ENCODE peak calls at places on chromosomes 11 and 22, in seven cellular contexts. G is RCC 7860, Q is left colon, N is GM13977, Z is pancreas, T is anterior cingulate cortex, J is nucleus accumbens. W is an unnamed sample.

GRCh38 chr22:29149841-29150555 is 55.7 kb upstream of the EMID1 start:
- DNase-seq in Z (no peak), T (peak), G (no peak), Q (no peak), N (no peak), J (no peak), W (no peak)

GRCh38 chr11:116791002-116791812 is 472 bp downstream of the APOA5 start:
- DNase-seq in Z (peak), Q (peak), T (peak), J (peak), G (no peak), N (peak), W (peak)

GRCh38 chr11:45179686-45180085 is 33.2 kb downstream of the PRDM11 start:
- DNase-seq in Q (no peak), J (no peak), N (no peak), Z (peak), G (no peak), T (no peak), W (no peak)

GRCh38 chr11:115504279-115505158 is at the start of gene CADM1:
- DNase-seq in Q (peak), N (peak), Z (peak), T (peak), G (peak), J (peak), W (peak)

GRCh38 chr11:72752088-72752914 is at the start of gene ARAP1:
- DNase-seq in Q (peak), J (no peak), T (peak), G (peak), Z (peak), N (peak), W (peak)

GRCh38 chr11:45322891-45323597 is 36.9 kb upstream of the SYT13 start:
- DNase-seq in G (no peak), J (no peak), Z (no peak), T (no peak), N (no peak), Q (no peak), W (no peak)

GRCh38 chr11:9066432-9066925 is 24.9 kb downstream of the SCUBE2 start:
- DNase-seq in G (no peak), Z (peak), N (no peak), Q (no peak), J (no peak), T (no peak), W (peak)

GRCh38 chr11:8248786-8249185 is 14.9 kb downstream of the LMO1 start:
- DNase-seq in N (no peak), G (no peak), T (no peak), J (no peak), Q (no peak), Z (no peak), W (no peak)

GRCh38 chr11:111845256-111846028 is 25.9 kb downstream of the ALG9 start:
- DNase-seq in J (peak), G (no peak), T (no peak), Z (no peak), Q (no peak), N (no peak), W (no peak)

GRCh38 chr22:37162221-37163095 is 12.7 kb upstream of the IL2RB start:
- DNase-seq in N (peak), Q (no peak), T (no peak), Z (no peak), J (no peak), G (no peak), W (no peak)

GRCh38 chr22:39622881-39623367 is 52.4 kb downstream of the CACNA1I start:
- DNase-seq in Q (peak), T (no peak), G (peak), J (no peak), Z (peak), N (peak), W (peak)

GRCh38 chr11:44530413-44531115 is 34.9 kb upstream of the CD82 start:
- DNase-seq in Z (no peak), N (no peak), T (no peak), J (no peak), G (no peak), Q (no peak), W (no peak)

GRCh38 chr22:47287516-47287915 is 525.1 kb downstream of the TBC1D22A start:
- DNase-seq in N (no peak), Z (peak), T (no peak), G (no peak), J (no peak), Q (no peak), W (no peak)

GRCh38 chr11:12868315-12869073 is 140.6 kb upstream of the RASSF10 start:
- DNase-seq in Q (no peak), Z (no peak), J (no peak), G (peak), T (no peak), N (no peak), W (no peak)

GRCh38 chr22:21984793-21985192 is 2.2 kb upstream of the TOP3B start:
- DNase-seq in T (no peak), N (peak), Q (no peak), G (no peak), J (no peak), Z (no peak), W (no peak)

GRCh38 chr11:107011977-107012376 is 6.3 kb downstream of the GUCY1A2 start:
- DNase-seq in G (no peak), Z (no peak), J (no peak), Q (no peak), N (no peak), T (no peak), W (no peak)

GRCh38 chr22:33328789-33329296 is 270.7 kb upstream of the SYN3 start:
- DNase-seq in N (no peak), Q (no peak), G (peak), J (no peak), T (no peak), Z (no peak), W (no peak)

GRCh38 chr22:34057726-34058125 is 137.4 kb upstream of the LARGE1 start:
- DNase-seq in N (no peak), Z (no peak), Q (no peak), G (no peak), T (no peak), J (no peak), W (no peak)

GRCh38 chr11:131465746-131466145 is 95.3 kb downstream of the NTM start:
- DNase-seq in Z (no peak), J (no peak), G (no peak), T (no peak), N (no peak), Q (no peak), W (no peak)